ENCODE peak calls at places on chromosomes 4 and X, in nine cellular contexts. B is skeletal muscle cell; U is stimulated activated CD4-positive, alpha-beta T cell treated with anti-CD3 and anti-CD28 coated beads, Interleukin-4, amount 100 ng/mL, for 48 hours; L is A549; S is CD4-positive, CD25-positive, alpha-beta regulatory T cell; C is EH; W is stimulated activated CD8-positive, alpha-beta memory T cell treated with anti-CD3 and anti-CD28 coated beads, Interleukin-15, amount 100 ng/mL, for 4 hours; M is germinal center; T is foreskin fibroblast. A is an unnamed sample.

GRCh38 chr4:7328162-7328912 is 106.4 kb downstream of the PSAPL1 start:
- DNase-seq in B (no peak), U (no peak), L (no peak), S (no peak), C (no peak), W (no peak), M (no peak), T (no peak), A (no peak)

GRCh38 chrX:118839334-118839958 is 15.8 kb downstream of the ZCCHC12 start:
- DNase-seq in B (no peak), U (peak; percentile 55), L (peak; percentile 74), S (peak; percentile 18), C (peak; percentile 42), W (peak; percentile 25), M (peak; percentile 62), T (peak; percentile 18), A (no peak)

GRCh38 chr4:118354913-118355312 is 2.1 kb upstream of the PRSS12 start:
- DNase-seq in B (no peak), U (no peak), L (no peak), S (no peak), C (peak; percentile 49), W (no peak), M (no peak), T (no peak), A (no peak)

GRCh38 chr4:129453524-129453923 is 357.6 kb downstream of the C4orf33 start:
- DNase-seq in B (no peak), U (no peak), L (no peak), S (no peak), C (no peak), W (no peak), M (no peak), T (no peak), A (no peak)

GRCh38 chrX:48934581-48935331 is 15.9 kb upstream of the PIM2 start:
- DNase-seq in B (no peak), U (no peak), L (no peak), S (peak; percentile 76), C (no peak), W (no peak), M (no peak), T (no peak), A (no peak)

GRCh38 chr4:16043820-16044554 is 39.8 kb downstream of the PROM1 start:
- DNase-seq in B (no peak), U (no peak), L (no peak), S (no peak), C (no peak), W (no peak), M (no peak), T (no peak), A (no peak)

GRCh38 chr4:152708806-152709205 is 29.0 kb upstream of the TMEM154 start:
- DNase-seq in B (no peak), U (no peak), L (no peak), S (no peak), C (no peak), W (no peak), M (no peak), T (no peak), A (no peak)

GRCh38 chrX:106726485-106727437 is at the start of gene RNF128:
- DNase-seq in B (no peak), U (peak; percentile 1), L (peak; percentile 24), S (peak; percentile 21), C (peak; percentile 25), W (no peak), M (no peak), T (peak; percentile 31), A (no peak)

GRCh38 chr4:164700471-164700870 is 53.5 kb upstream of the SMIM31 start:
- DNase-seq in B (no peak), U (no peak), L (peak; percentile 2), S (no peak), C (no peak), W (no peak), M (no peak), T (no peak), A (no peak)

GRCh38 chrX:77693594-77693993 is 92.4 kb downstream of the ATRX start:
- DNase-seq in B (no peak), U (no peak), L (no peak), S (no peak), C (no peak), W (no peak), M (no peak), T (no peak), A (no peak)

GRCh38 chr4:73978886-73979285 is 2.9 kb downstream of the PF4 start:
- DNase-seq in B (peak; percentile 82), U (no peak), L (no peak), S (no peak), C (peak; percentile 91), W (no peak), M (no peak), T (peak; percentile 60), A (peak; percentile 82)

GRCh38 chr4:16875487-16875886 is 23.0 kb downstream of the LDB2 start:
- DNase-seq in B (peak; percentile 81), U (no peak), L (no peak), S (no peak), C (peak; percentile 95), W (no peak), M (no peak), T (peak; percentile 12), A (peak; percentile 92)

GRCh38 chr4:2338754-2339457 is 77.0 kb upstream of the MXD4 start:
- DNase-seq in B (no peak), U (no peak), L (no peak), S (no peak), C (no peak), W (no peak), M (no peak), T (no peak), A (no peak)

GRCh38 chr4:123587983-123588494 is 191.4 kb downstream of the SPRY1 start:
- DNase-seq in B (peak; percentile 17), U (no peak), L (peak; percentile 64), S (no peak), C (peak; percentile 93), W (no peak), M (no peak), T (peak; percentile 90), A (peak; percentile 29)

GRCh38 chr4:26227827-26228226 is 93.0 kb upstream of the RBPJ start:
- DNase-seq in B (no peak), U (no peak), L (no peak), S (no peak), C (no peak), W (no peak), M (no peak), T (no peak), A (no peak)

GRCh38 chrX:150372280-150372679 is 9.2 kb downstream of the MAMLD1 start:
- DNase-seq in B (no peak), U (no peak), L (no peak), S (no peak), C (no peak), W (no peak), M (no peak), T (no peak), A (no peak)

GRCh38 chr4:183343730-183344129 is 21.5 kb upstream of the CLDN24 start:
- DNase-seq in B (no peak), U (no peak), L (no peak), S (no peak), C (no peak), W (no peak), M (no peak), T (no peak), A (no peak)

GRCh38 chrX:16112428-16112827 is 10.9 kb upstream of the GRPR start:
- DNase-seq in B (no peak), U (no peak), L (no peak), S (no peak), C (no peak), W (no peak), M (no peak), T (no peak), A (no peak)

GRCh38 chrX:154486052-154486395 is 391 bp downstream of the UBL4A start:
- DNase-seq in B (no peak), U (no peak), L (peak; percentile 6), S (peak; percentile 54), C (peak; percentile 24), W (no peak), M (peak; percentile 14), T (no peak), A (no peak)

GRCh38 chr4:180642732-180643131 is 1600.5 kb upstream of the TENM3 start:
- DNase-seq in B (no peak), U (no peak), L (no peak), S (no peak), C (no peak), W (no peak), M (no peak), T (no peak), A (no peak)

GRCh38 chr4:3766207-3766790 is at the start of gene ADRA2C:
- DNase-seq in B (no peak), U (no peak), L (peak; percentile 19), S (no peak), C (peak; percentile 27), W (no peak), M (peak; percentile 45), T (no peak), A (no peak)

GRCh38 chrX:124240422-124240821 is 92.0 kb upstream of the TEX13D start:
- DNase-seq in B (no peak), U (no peak), L (no peak), S (no peak), C (peak; percentile 20), W (no peak), M (no peak), T (no peak), A (no peak)

GRCh38 chrX:40975951-40976350 is 109.3 kb upstream of the USP9X start:
- DNase-seq in B (no peak), U (no peak), L (no peak), S (no peak), C (no peak), W (no peak), M (no peak), T (no peak), A (no peak)

GRCh38 chrX:39815621-39816020 is 282.1 kb downstream of the BCOR start:
- DNase-seq in B (no peak), U (no peak), L (no peak), S (peak; percentile 17), C (peak; percentile 10), W (no peak), M (peak; percentile 21), T (no peak), A (no peak)

GRCh38 chr4:44425614-44426208 is 22.9 kb downstream of the KCTD8 start:
- DNase-seq in B (peak; percentile 4), U (no peak), L (no peak), S (no peak), C (no peak), W (no peak), M (no peak), T (no peak), A (no peak)

GRCh38 chr4:41185614-41186609 is 28.4 kb downstream of the APBB2 start:
- DNase-seq in B (no peak), U (no peak), L (no peak), S (no peak), C (peak; percentile 53), W (no peak), M (no peak), T (no peak), A (no peak)